ENCODE peak calls at places on chromosomes 5 and 9, in seven cellular contexts. Q is HTR-8/SVneo, R is HS-5, T is NCI-H1417, C is neural progenitor cell, J is KG1, X is left lobe of liver. H is an unnamed sample.

GRCh38 chr9:123925820-123926219 is 4.1 kb downstream of the DENND1A start:
- DNase-seq in Q (no peak), R (peak), T (no peak), C (no peak), J (no peak), X (no peak), H (no peak)

GRCh38 chr5:93090698-93091097 is 490.3 kb downstream of the NR2F1-AS1 start:
- DNase-seq in Q (no peak), R (no peak), T (no peak), C (no peak), J (no peak), X (no peak), H (no peak)

GRCh38 chr9:85433046-85433445 is 308.7 kb downstream of the AGTPBP1 start:
- DNase-seq in Q (no peak), R (no peak), T (no peak), C (no peak), J (no peak), X (no peak), H (no peak)

GRCh38 chr5:159220206-159220605 is 10.9 kb upstream of the RNF145 start:
- DNase-seq in Q (no peak), R (no peak), T (no peak), C (no peak), J (no peak), X (no peak), H (no peak)

GRCh38 chr5:159316519-159317383 is 13.5 kb downstream of the IL12B start:
- DNase-seq in Q (peak), R (no peak), T (peak), C (peak), J (no peak), X (no peak), H (peak)

GRCh38 chr9:13607746-13608445 is 328.4 kb upstream of the MPDZ start:
- DNase-seq in Q (no peak), R (no peak), T (peak), C (peak), J (no peak), X (no peak), H (peak)

GRCh38 chr5:132663771-132664695 is 6.1 kb downstream of the IL13 start:
- DNase-seq in Q (no peak), R (no peak), T (no peak), C (no peak), J (no peak), X (no peak), H (no peak)

GRCh38 chr9:119009253-119009652 is 360.0 kb downstream of the BRINP1 start:
- DNase-seq in Q (peak), R (peak), T (peak), C (no peak), J (no peak), X (no peak), H (peak)

GRCh38 chr9:128809036-128809599 is 9.2 kb upstream of the ENDOG start:
- DNase-seq in Q (no peak), R (no peak), T (no peak), C (no peak), J (no peak), X (no peak), H (no peak)